ENCODE peak calls at places on chromosomes 11 and 22, in five cellular contexts. R, C, I, G and P are unnamed samples.

GRCh38 chr11:2389344-2390026 is 11.1 kb upstream of the TSSC4 start:
- DNase-seq in R (no peak), C (no peak), I (no peak), G (no peak), P (no peak)

GRCh38 chr22:43199541-43199940 is 12.6 kb upstream of the TTLL12 start:
- DNase-seq in I (no peak), G (no peak), C (no peak), R (no peak), P (no peak)

GRCh38 chr11:102347526-102348331 is 715 bp downstream of the BIRC2 start:
- DNase-seq in I (peak), R (no peak), G (peak), C (peak), P (no peak)

GRCh38 chr11:58286249-58286648 is 18.2 kb upstream of the OR10W1 start:
- DNase-seq in I (peak), R (no peak), C (peak), G (no peak), P (peak)

GRCh38 chr11:125075900-125076317 is 12.8 kb downstream of the SLC37A2 start:
- DNase-seq in G (no peak), R (peak), C (peak), I (no peak), P (no peak)

GRCh38 chr11:131092469-131092868 is 176.2 kb upstream of the SNX19 start:
- DNase-seq in R (no peak), G (no peak), I (no peak), C (no peak), P (no peak)

GRCh38 chr11:108221981-108222685 is at the start of gene NPAT:
- DNase-seq in I (peak), G (no peak), C (no peak), R (no peak), P (no peak)

GRCh38 chr11:66068154-66068821 is 1.8 kb upstream of the PACS1 start:
- DNase-seq in G (peak), R (no peak), I (peak), C (peak), P (peak)

GRCh38 chr11:120399312-120399711 is 63.1 kb downstream of the ARHGEF12 start:
- DNase-seq in C (peak), R (no peak), I (no peak), G (no peak), P (no peak)

GRCh38 chr22:17943533-17944204 is 80.7 kb downstream of the MICAL3 start:
- DNase-seq in G (no peak), C (no peak), I (no peak), R (no peak), P (no peak)

GRCh38 chr22:49197986-49198704 is 629.5 kb downstream of the BRD1 start:
- DNase-seq in G (no peak), I (no peak), R (peak), C (no peak), P (peak)

GRCh38 chr11:13104619-13105236 is 95.6 kb downstream of the RASSF10 start:
- DNase-seq in I (no peak), G (no peak), C (no peak), R (no peak), P (no peak)

GRCh38 chr11:112864715-112865114 is 96.5 kb upstream of the NCAM1 start:
- DNase-seq in G (no peak), I (no peak), C (no peak), R (no peak), P (no peak)